ENCODE peak calls at places on chromosomes 1 and 21, in five cellular contexts. One of them, this sample, is unnamed.

GRCh38 chr1:79109445-79109844 is 102.9 kb upstream of the ADGRL4 start:
- DNase-seq in GDM1: no peak
- DNase-seq in WTC11: no peak
- DNase-seq in HCT116: no peak
- DNase-seq in stimulated activated CD4-positive, alpha-beta T cell treated with anti-CD3 and anti-CD28 coated beads, Interleukin-2, amount 100 ng/mL, for 24 hours: no peak
- DNase-seq in this sample: no peak

GRCh38 chr1:9473032-9473792 is 66.1 kb upstream of the SLC25A33 start:
- DNase-seq in GDM1: no peak
- DNase-seq in WTC11: no peak
- DNase-seq in HCT116: peak; percentile 12
- DNase-seq in stimulated activated CD4-positive, alpha-beta T cell treated with anti-CD3 and anti-CD28 coated beads, Interleukin-2, amount 100 ng/mL, for 24 hours: peak; percentile 10
- DNase-seq in this sample: no peak

GRCh38 chr1:60279798-60280197 is 206.2 kb upstream of the C1orf87 start:
- DNase-seq in GDM1: no peak
- DNase-seq in WTC11: no peak
- DNase-seq in HCT116: no peak
- DNase-seq in stimulated activated CD4-positive, alpha-beta T cell treated with anti-CD3 and anti-CD28 coated beads, Interleukin-2, amount 100 ng/mL, for 24 hours: no peak
- DNase-seq in this sample: no peak

GRCh38 chr1:36248250-36248894 is 24.1 kb downstream of the THRAP3 start:
- DNase-seq in GDM1: no peak
- DNase-seq in WTC11: no peak
- DNase-seq in HCT116: peak; percentile 75
- DNase-seq in stimulated activated CD4-positive, alpha-beta T cell treated with anti-CD3 and anti-CD28 coated beads, Interleukin-2, amount 100 ng/mL, for 24 hours: no peak
- DNase-seq in this sample: no peak

GRCh38 chr1:192489046-192489445 is 86.5 kb upstream of the RGS1 start:
- DNase-seq in GDM1: no peak
- DNase-seq in WTC11: no peak
- DNase-seq in HCT116: no peak
- DNase-seq in stimulated activated CD4-positive, alpha-beta T cell treated with anti-CD3 and anti-CD28 coated beads, Interleukin-2, amount 100 ng/mL, for 24 hours: no peak
- DNase-seq in this sample: no peak

GRCh38 chr1:36603461-36603860 is 120.7 kb upstream of the CSF3R start:
- DNase-seq in GDM1: no peak
- DNase-seq in WTC11: no peak
- DNase-seq in HCT116: no peak
- DNase-seq in stimulated activated CD4-positive, alpha-beta T cell treated with anti-CD3 and anti-CD28 coated beads, Interleukin-2, amount 100 ng/mL, for 24 hours: no peak
- DNase-seq in this sample: no peak

GRCh38 chr1:31658721-31659120 is 14.0 kb upstream of the PEF1 start:
- DNase-seq in GDM1: no peak
- DNase-seq in WTC11: no peak
- DNase-seq in HCT116: no peak
- DNase-seq in stimulated activated CD4-positive, alpha-beta T cell treated with anti-CD3 and anti-CD28 coated beads, Interleukin-2, amount 100 ng/mL, for 24 hours: no peak
- DNase-seq in this sample: no peak

GRCh38 chr21:45338326-45339017 is 50.8 kb upstream of the POFUT2 start:
- DNase-seq in GDM1: no peak
- DNase-seq in WTC11: no peak
- DNase-seq in HCT116: no peak
- DNase-seq in stimulated activated CD4-positive, alpha-beta T cell treated with anti-CD3 and anti-CD28 coated beads, Interleukin-2, amount 100 ng/mL, for 24 hours: no peak
- DNase-seq in this sample: no peak

This sample was measured in caudate nucleus.